ENCODE peak calls at places on chromosomes 16 and 17, in nine cellular contexts. M, E, I, J, H, C, S, Z and W are unnamed samples.

GRCh38 chr16:60151987-60152386 is 1417.9 kb upstream of the GOT2 start:
- DNase-seq in M (no peak), E (no peak), I (no peak), J (no peak), H (no peak), C (no peak), S (peak), Z (no peak), W (no peak)

GRCh38 chr16:67833418-67834241 is 8.5 kb upstream of the THAP11 start:
- DNase-seq in M (peak), E (peak), I (peak), J (peak), H (peak), C (peak), S (peak), Z (peak), W (peak)

GRCh38 chr17:42060231-42060630 is 9.8 kb upstream of the C17orf113 start:
- DNase-seq in M (no peak), E (peak), I (no peak), J (no peak), H (no peak), C (no peak), S (no peak), Z (no peak), W (no peak)

GRCh38 chr17:66281671-66282369 is 20.6 kb upstream of the PRKCA start:
- DNase-seq in M (no peak), E (no peak), I (no peak), J (no peak), H (no peak), C (no peak), S (no peak), Z (no peak), W (no peak)

GRCh38 chr17:27384261-27384701 is 72.0 kb upstream of the KSR1 start:
- DNase-seq in M (peak), E (peak), I (no peak), J (no peak), H (no peak), C (peak), S (no peak), Z (no peak), W (no peak)

GRCh38 chr16:71327720-71328119 is 30.8 kb upstream of the CALB2 start:
- DNase-seq in M (no peak), E (no peak), I (no peak), J (no peak), H (no peak), C (no peak), S (no peak), Z (no peak), W (no peak)

GRCh38 chr17:47757416-47757815 is 24.4 kb downstream of the TBX21 start:
- DNase-seq in M (no peak), E (no peak), I (no peak), J (no peak), H (no peak), C (no peak), S (no peak), Z (no peak), W (no peak)

GRCh38 chr17:8287651-8288335 is 677 bp upstream of the RANGRF start:
- DNase-seq in M (peak), E (no peak), I (no peak), J (no peak), H (no peak), C (no peak), S (no peak), Z (no peak), W (no peak)

GRCh38 chr17:27376637-27377547 is 79.4 kb upstream of the KSR1 start:
- DNase-seq in M (no peak), E (no peak), I (no peak), J (no peak), H (no peak), C (peak), S (no peak), Z (no peak), W (peak)

GRCh38 chr16:25553711-25554436 is 137.9 kb upstream of the HS3ST4 start:
- DNase-seq in M (no peak), E (no peak), I (no peak), J (no peak), H (no peak), C (no peak), S (no peak), Z (no peak), W (no peak)

GRCh38 chr17:75842963-75843576 is 1.1 kb downstream of the UNC13D start:
- DNase-seq in M (no peak), E (no peak), I (no peak), J (no peak), H (no peak), C (no peak), S (no peak), Z (no peak), W (no peak)

GRCh38 chr17:75844530-75845057 is 390 bp upstream of the UNC13D start:
- DNase-seq in M (peak), E (peak), I (no peak), J (peak), H (peak), C (peak), S (peak), Z (no peak), W (no peak)

GRCh38 chr17:75845058-75845711 is 981 bp upstream of the UNC13D start:
- DNase-seq in M (peak), E (peak), I (peak), J (peak), H (peak), C (peak), S (peak), Z (peak), W (peak)

GRCh38 chr17:75842411-75842810 is 1.8 kb downstream of the UNC13D start:
- DNase-seq in M (no peak), E (no peak), I (no peak), J (no peak), H (no peak), C (peak), S (no peak), Z (no peak), W (no peak)

DNA sequence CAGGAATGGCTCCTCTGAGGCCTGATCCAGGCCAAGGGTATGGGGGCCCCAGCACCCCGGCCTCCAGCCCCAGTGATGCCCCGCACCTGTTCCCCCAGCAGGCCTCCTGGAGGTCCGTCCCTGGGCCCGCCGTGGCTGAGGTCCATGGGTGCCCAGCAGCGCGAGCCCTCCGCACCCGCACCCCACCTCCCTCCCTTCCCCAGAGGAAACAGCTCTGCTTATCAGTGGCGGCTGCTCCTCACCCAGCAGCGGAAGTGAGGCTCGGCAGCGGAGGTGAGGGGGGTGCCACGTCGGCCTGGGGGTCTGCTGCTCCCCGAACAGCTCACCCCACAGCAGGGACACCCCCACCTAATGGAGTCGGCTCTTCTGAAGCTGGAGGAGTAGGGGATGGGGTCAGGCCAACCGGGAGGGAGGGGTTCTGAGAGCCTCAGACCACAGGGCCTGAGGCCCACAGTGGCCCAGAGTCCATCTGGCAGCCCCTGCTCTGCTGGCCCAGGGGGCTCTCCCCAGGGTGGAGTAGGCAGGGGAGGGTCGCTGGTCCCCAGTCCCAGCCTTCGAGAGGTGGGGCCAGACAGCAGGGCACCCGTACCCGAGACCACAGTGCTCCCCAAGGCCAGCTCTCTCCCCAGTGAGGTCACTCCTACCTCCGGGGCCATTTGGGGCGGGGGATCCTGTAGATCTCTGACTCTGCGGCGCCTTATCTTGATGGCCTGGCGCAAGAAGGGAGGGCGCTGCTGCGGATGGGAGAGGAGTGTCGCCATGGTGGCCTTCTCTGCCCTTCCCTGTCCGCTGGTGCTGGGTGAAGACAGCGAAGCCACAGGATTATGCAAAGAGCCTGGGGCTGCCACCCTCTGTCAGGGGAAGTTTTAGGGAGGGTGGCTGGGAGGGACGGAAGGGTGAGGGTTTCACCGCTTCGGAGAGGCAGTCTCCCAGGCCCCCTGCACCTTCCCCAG is at the start of gene UNC13D:
- DNase-seq in M (peak), E (peak), I (no peak), J (peak), H (peak), C (peak), S (peak), Z (no peak), W (no peak)
- H3K4me3 ChIP-seq in M (peak), E (no peak), I (peak), J (peak), H (peak), C (peak), S (peak), Z (no peak), W (peak)

GRCh38 chr17:49378311-49378710 is 16.3 kb upstream of the ZNF652 start:
- DNase-seq in M (no peak), E (no peak), I (no peak), J (no peak), H (no peak), C (no peak), S (no peak), Z (no peak), W (no peak)

GRCh38 chr17:49381033-49381432 is 19.0 kb upstream of the ZNF652 start:
- DNase-seq in M (no peak), E (no peak), I (no peak), J (no peak), H (no peak), C (no peak), S (no peak), Z (no peak), W (no peak)

GRCh38 chr17:49382556-49382955 is 20.5 kb upstream of the ZNF652 start:
- DNase-seq in M (peak), E (no peak), I (no peak), J (no peak), H (no peak), C (peak), S (no peak), Z (no peak), W (no peak)

GRCh38 chr17:49381793-49382192 is 19.7 kb upstream of the ZNF652 start:
- DNase-seq in M (no peak), E (no peak), I (no peak), J (no peak), H (no peak), C (peak), S (no peak), Z (no peak), W (no peak)

DNA sequence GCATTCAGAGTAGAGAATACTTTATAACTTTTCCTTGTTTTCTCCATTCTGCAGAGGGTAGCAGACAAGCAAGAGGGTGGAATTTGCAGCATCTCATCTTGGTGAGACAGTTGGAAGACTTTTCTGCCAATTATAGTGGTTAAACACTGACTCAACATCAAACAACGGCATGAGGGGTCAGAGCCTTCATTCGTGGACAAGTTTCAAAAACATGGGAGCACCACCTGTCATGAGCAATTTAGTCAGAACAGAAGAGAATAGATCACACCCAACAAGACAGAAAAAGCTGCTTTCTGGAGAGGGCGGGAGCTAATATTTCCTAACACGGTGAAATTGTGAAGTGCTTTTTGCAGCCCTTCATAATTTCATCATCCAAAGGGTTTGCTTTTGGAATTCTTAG is 17.9 kb upstream of the ZNF652 start:
- DNase-seq in M (no peak), E (no peak), I (no peak), J (no peak), H (no peak), C (no peak), S (no peak), Z (no peak), W (no peak)
- TF ChIP-seq EP300 in M (no peak), E (no peak), I (no peak), J (no peak), H (no peak), C (no peak), S (no peak), Z (no peak), W (no peak)

DNA sequence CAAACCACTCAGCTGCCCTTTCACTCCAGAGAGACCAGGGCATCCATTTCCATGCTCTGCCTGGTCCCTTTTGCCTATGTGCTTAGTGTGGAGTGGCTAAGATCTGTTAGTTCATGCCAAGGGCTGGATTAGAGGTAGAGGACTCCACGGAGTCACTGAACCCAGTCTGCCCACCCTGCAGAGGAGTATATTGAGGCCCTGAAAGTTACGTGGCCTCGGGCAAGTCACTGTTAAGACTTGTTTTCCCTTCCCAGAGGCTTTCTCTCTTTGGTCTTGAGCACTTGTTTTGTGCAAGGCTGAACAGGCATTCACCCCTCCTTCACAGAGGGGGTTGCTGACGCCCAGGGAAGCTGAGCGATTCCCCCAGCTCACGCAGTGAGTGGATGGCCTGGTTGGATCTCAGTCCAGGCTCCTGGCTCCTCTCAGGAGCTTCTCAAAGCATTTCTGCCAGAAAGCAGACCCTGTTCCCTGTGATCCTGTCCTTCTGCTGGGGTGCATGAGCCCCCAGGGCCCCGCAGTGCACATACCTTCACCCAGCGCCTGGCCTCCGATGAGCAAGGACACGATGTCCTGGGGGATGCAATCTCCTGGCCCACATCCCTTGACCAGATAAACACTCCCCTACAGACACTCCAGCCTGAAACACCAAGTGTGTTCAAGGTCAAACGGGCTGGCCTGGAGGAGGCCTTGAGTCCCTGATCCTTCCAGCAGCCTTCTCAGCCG is 153.4 kb upstream of the GSE1 start:
- DNase-seq in M (peak), E (peak), I (no peak), J (no peak), H (no peak), C (peak), S (no peak), Z (no peak), W (no peak)
- TF ChIP-seq POLR2AphosphoS5 in M (peak), E (no peak), I (no peak), J (no peak), H (no peak), C (peak), S (no peak), Z (no peak), W (no peak)

DNA sequence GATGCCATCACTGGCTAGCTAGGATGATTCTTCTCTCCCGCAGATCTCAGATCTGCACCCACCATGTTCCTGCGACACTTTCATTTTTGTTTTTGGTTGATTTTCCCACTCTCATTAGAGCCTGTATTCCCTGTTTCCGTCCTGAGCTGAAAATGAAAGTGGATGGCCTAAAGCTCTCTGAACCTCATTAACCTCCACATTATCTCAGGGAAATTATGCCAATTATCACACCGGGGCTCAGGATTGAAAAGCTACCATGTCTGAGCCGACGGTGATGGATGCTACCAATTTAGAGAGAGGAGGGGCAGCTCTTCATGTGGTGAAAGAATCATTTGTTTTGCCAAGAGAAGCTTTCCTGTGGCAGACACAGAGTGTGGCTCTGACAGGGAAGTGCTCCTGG is 410.4 kb upstream of the CDH11 start:
- DNase-seq in M (no peak), E (no peak), I (no peak), J (no peak), H (no peak), C (no peak), S (no peak), Z (no peak), W (no peak)
- H3K4me3 ChIP-seq in M (no peak), E (no peak), I (no peak), J (no peak), H (no peak), C (no peak), S (no peak), Z (no peak), W (no peak)

DNA sequence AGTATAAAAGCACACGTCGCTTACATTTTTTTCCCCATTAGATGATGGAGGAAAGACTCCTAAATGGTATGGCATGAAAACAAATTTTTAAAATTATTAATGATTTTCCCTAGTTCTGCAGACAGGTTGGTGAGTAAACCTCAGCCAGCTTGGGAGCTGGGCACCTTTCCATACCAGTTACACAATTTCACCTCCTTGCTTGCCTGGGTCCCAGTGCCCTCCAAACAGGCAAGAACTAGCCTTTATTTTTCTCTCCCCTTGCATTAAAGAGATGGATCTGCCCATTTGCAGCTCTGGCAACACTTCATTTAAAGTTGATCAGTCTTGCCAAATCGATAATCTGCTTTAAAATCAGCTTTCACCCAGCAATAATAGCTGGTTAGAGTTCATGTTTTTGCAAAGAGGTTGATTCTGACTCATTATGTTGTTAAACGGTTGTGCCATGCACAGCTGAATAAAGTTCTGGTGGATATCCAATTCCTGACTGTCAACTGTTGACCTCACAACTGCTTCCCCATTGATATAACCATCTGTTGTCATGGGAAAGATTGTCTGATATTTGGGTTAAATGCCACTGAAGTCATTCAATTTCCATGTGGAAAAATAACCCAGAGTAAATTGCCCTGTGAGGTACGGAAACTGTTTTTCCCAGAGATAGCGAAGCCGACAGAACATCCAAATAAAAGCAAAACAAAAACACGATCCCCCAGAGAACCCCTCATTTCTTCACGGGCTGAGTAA is 1.3 kb downstream of the C17orf58 start:
- DNase-seq in M (peak), E (no peak), I (no peak), J (peak), H (no peak), C (no peak), S (no peak), Z (no peak), W (no peak)
- TF ChIP-seq EP300 in M (no peak), E (no peak), I (no peak), J (no peak), H (no peak), C (no peak), S (no peak), Z (no peak), W (no peak)